ENCODE peak calls at places on chromosomes 16 and 17, in ten cellular contexts. N is activated gamma-delta T cell treated with Interleukin-2 at 50 U/mL for 16 hours; L is NCI-H2107; A is CD8-positive, alpha-beta memory T cell; G is WTC11; S is mesothelial cell of epicardium; M is head of caudate nucleus; D is activated CD8-positive, alpha-beta memory T cell treated with anti-CD3 and anti-CD28 coated beads for 4 hours; F is mesenchymal stem cell; P is LHCN-M2. U is an unnamed sample.

GRCh38 chr17:39224778-39225307 is 902 bp downstream of the STAC2 start:
- DNase-seq in A (no peak), N (no peak), D (no peak), F (no peak), S (no peak), G (no peak), P (no peak), L (no peak), M (peak), U (no peak)

GRCh38 chr16:78897299-78897698 is 703.2 kb downstream of the MAF start:
- DNase-seq in A (no peak), N (no peak), D (no peak), L (no peak), F (no peak), P (no peak), G (no peak), S (no peak), M (no peak), U (no peak)

GRCh38 chr16:8798174-8798527 is 512 bp downstream of the PMM2 start:
- DNase-seq in N (no peak), S (no peak), L (no peak), D (peak), F (no peak), G (no peak), A (no peak), M (no peak), P (peak), U (no peak)

GRCh38 chr17:30292490-30292858 is 730 bp upstream of the BLMH start:
- DNase-seq in A (no peak), S (no peak), D (no peak), N (no peak), P (no peak), F (no peak), G (no peak), L (no peak), M (no peak), U (no peak)

GRCh38 chr17:9371019-9371418 is 204.6 kb downstream of the STX8 start:
- DNase-seq in D (no peak), P (peak), G (no peak), A (no peak), M (no peak), L (no peak), N (no peak), F (peak), S (no peak), U (peak)

GRCh38 chr16:35308674-35309073 is 1849.3 kb downstream of the TP53TG3F start:
- DNase-seq in A (no peak), M (no peak), N (no peak), G (no peak), P (no peak), L (no peak), F (no peak), D (no peak), S (no peak), U (no peak)

GRCh38 chr16:86637744-86638143 is 59.4 kb downstream of the FOXL1 start:
- DNase-seq in P (no peak), G (no peak), N (no peak), D (no peak), L (no peak), M (no peak), S (no peak), F (no peak), A (no peak), U (no peak)

GRCh38 chr16:80527297-80527696 is 13.5 kb upstream of the DYNLRB2 start:
- DNase-seq in M (no peak), S (no peak), N (peak), D (no peak), P (no peak), F (no peak), A (peak), L (no peak), G (peak), U (no peak)

GRCh38 chr16:55491691-55492090 is 12.7 kb downstream of the MMP2 start:
- DNase-seq in S (no peak), N (no peak), F (no peak), L (no peak), D (no peak), M (no peak), A (no peak), G (no peak), P (no peak), U (no peak)

GRCh38 chr16:24070851-24071250 is 185.3 kb upstream of the CACNG3 start:
- DNase-seq in M (no peak), S (no peak), G (peak), L (peak), A (no peak), P (no peak), F (no peak), N (no peak), D (no peak), U (no peak)

U was measured in NCI-H187.